ENCODE peak calls at places on chromosome 18, in nine cellular contexts. V is G401; L is activated CD4-positive, alpha-beta memory T cell treated with anti-CD3 and anti-CD28 coated beads, Interleukin-2, amount 10 ng/mL, durations not matched to agents 7 days and 5 days; P is activated T-cell treated with anti-CD3 and anti-CD28 coated beads, Interleukin-2, amount 50 U/mL, for 72 hours; I is activated effector memory CD4-positive, alpha-beta T cell treated with Interleukin-2 at 50 U/mL for 16 hours; A is choroid plexus epithelial cell; U is MG63; Q is NCI-H460; B is foreskin fibroblast. C is an unnamed sample.

GRCh38 chr18:832085-832681 is 20.1 kb upstream of the YES1 start:
- DNase-seq in V (no peak), L (peak; percentile 45), P (no peak), I (no peak), A (peak; percentile 58), U (no peak), Q (no peak), B (peak; percentile 60), C (peak; percentile 55)

GRCh38 chr18:54134053-54134452 is 90.4 kb downstream of the MBD2 start:
- DNase-seq in V (no peak), L (no peak), P (no peak), I (no peak), A (no peak), U (no peak), Q (no peak), B (no peak), C (no peak)

GRCh38 chr18:11669271-11669947 is 19.7 kb upstream of the GNAL start:
- DNase-seq in V (no peak), L (no peak), P (no peak), I (no peak), A (no peak), U (no peak), Q (no peak), B (no peak), C (no peak)

GRCh38 chr18:11845653-11846052 is 5.6 kb upstream of the CHMP1B start:
- DNase-seq in V (no peak), L (no peak), P (no peak), I (no peak), A (no peak), U (no peak), Q (no peak), B (no peak), C (no peak)

GRCh38 chr18:63224574-63224973 is 95.0 kb downstream of the BCL2 start:
- DNase-seq in V (no peak), L (no peak), P (peak; percentile 72), I (no peak), A (no peak), U (no peak), Q (no peak), B (no peak), C (no peak)

GRCh38 chr18:63259581-63259830 is 60.1 kb downstream of the BCL2 start:
- DNase-seq in V (no peak), L (no peak), P (no peak), I (no peak), A (no peak), U (no peak), Q (no peak), B (no peak), C (no peak)

GRCh38 chr18:36078751-36079529 is 11.6 kb upstream of the RPRD1A start:
- DNase-seq in V (no peak), L (no peak), P (no peak), I (no peak), A (peak; percentile 92), U (no peak), Q (no peak), B (peak; percentile 45), C (no peak)

GRCh38 chr18:7789853-7790552 is 222.9 kb downstream of the PTPRM start:
- DNase-seq in V (peak; percentile 13), L (no peak), P (no peak), I (no peak), A (peak; percentile 78), U (no peak), Q (peak; percentile 45), B (peak; percentile 65), C (peak; percentile 84)

GRCh38 chr18:72541871-72542690 is 2.1 kb downstream of the CBLN2 start:
- DNase-seq in V (no peak), L (no peak), P (no peak), I (no peak), A (no peak), U (peak; percentile 1), Q (no peak), B (peak; percentile 17), C (peak; percentile 5)

GRCh38 chr18:25503567-25504081 is 151.7 kb upstream of the ZNF521 start:
- DNase-seq in V (peak; percentile 90), L (no peak), P (no peak), I (no peak), A (peak; percentile 84), U (peak; percentile 62), Q (no peak), B (peak; percentile 89), C (peak; percentile 73)

GRCh38 chr18:50689578-50689977 is 129.7 kb downstream of the MAPK4 start:
- DNase-seq in V (no peak), L (no peak), P (no peak), I (no peak), A (no peak), U (no peak), Q (no peak), B (no peak), C (no peak)

GRCh38 chr18:56651771-56652092 is 573 bp downstream of the WDR7 start:
- DNase-seq in V (peak; percentile 32), L (no peak), P (no peak), I (no peak), A (no peak), U (no peak), Q (no peak), B (peak; percentile 15), C (no peak)

GRCh38 chr18:48222118-48222517 is 187.1 kb downstream of the ZBTB7C start:
- DNase-seq in V (peak; percentile 66), L (peak; percentile 64), P (peak; percentile 28), I (peak; percentile 25), A (peak; percentile 82), U (no peak), Q (peak; percentile 3), B (peak; percentile 12), C (peak; percentile 16)

GRCh38 chr18:49018553-49018943 is 67.8 kb upstream of the SMAD7 start:
- DNase-seq in V (no peak), L (peak; percentile 11), P (no peak), I (no peak), A (no peak), U (no peak), Q (no peak), B (no peak), C (no peak)

GRCh38 chr18:904135-905090 is at the start of gene ADCYAP1:
- DNase-seq in V (no peak), L (no peak), P (no peak), I (no peak), A (peak; percentile 19), U (no peak), Q (no peak), B (peak; percentile 44), C (peak; percentile 80)

GRCh38 chr18:60372598-60372997 is at the start of gene MC4R:
- DNase-seq in V (no peak), L (no peak), P (no peak), I (no peak), A (peak; percentile 94), U (peak; percentile 23), Q (peak; percentile 40), B (peak; percentile 88), C (peak; percentile 96)

GRCh38 chr18:62788891-62789290 is 73.5 kb downstream of the PHLPP1 start:
- DNase-seq in V (no peak), L (no peak), P (no peak), I (no peak), A (peak; percentile 48), U (no peak), Q (no peak), B (no peak), C (no peak)

GRCh38 chr18:2497797-2498196 is 73.5 kb downstream of the METTL4 start:
- DNase-seq in V (no peak), L (no peak), P (no peak), I (no peak), A (no peak), U (no peak), Q (no peak), B (no peak), C (no peak)

GRCh38 chr18:42828881-42829280 is 286.6 kb downstream of the RIT2 start:
- DNase-seq in V (peak; percentile 79), L (no peak), P (no peak), I (no peak), A (no peak), U (no peak), Q (no peak), B (no peak), C (peak; percentile 36)

C was measured in NCI-H82.